ENCODE peak calls at places on chromosomes 12 and 14, in seven cellular contexts. One of them, this sample, is unnamed.

GRCh38 chr14:55136241-55136640 is 7.2 kb downstream of the LGALS3 start:
- DNase-seq in left cardiac atrium: no peak
- DNase-seq in skeletal muscle cell: no peak
- DNase-seq in GM13977: no peak
- DNase-seq in endothelial cell: no peak
- DNase-seq in NCI-H2029: no peak
- DNase-seq in CD8-positive, alpha-beta memory T cell: no peak
- DNase-seq in this sample: no peak

GRCh38 chr14:72619881-72620280 is 274.0 kb downstream of the DPF3 start:
- DNase-seq in left cardiac atrium: no peak
- DNase-seq in skeletal muscle cell: no peak
- DNase-seq in GM13977: no peak
- DNase-seq in endothelial cell: no peak
- DNase-seq in NCI-H2029: no peak
- DNase-seq in CD8-positive, alpha-beta memory T cell: no peak
- DNase-seq in this sample: no peak

GRCh38 chr14:75127903-75128595 is 1.2 kb upstream of the NEK9 start:
- DNase-seq in left cardiac atrium: no peak
- DNase-seq in skeletal muscle cell: no peak
- DNase-seq in GM13977: no peak
- DNase-seq in endothelial cell: no peak
- DNase-seq in NCI-H2029: no peak
- DNase-seq in CD8-positive, alpha-beta memory T cell: no peak
- DNase-seq in this sample: no peak

GRCh38 chr12:104465379-104465778 is 8.6 kb downstream of the CHST11 start:
- DNase-seq in left cardiac atrium: no peak
- DNase-seq in skeletal muscle cell: no peak
- DNase-seq in GM13977: no peak
- DNase-seq in endothelial cell: no peak
- DNase-seq in NCI-H2029: no peak
- DNase-seq in CD8-positive, alpha-beta memory T cell: no peak
- DNase-seq in this sample: no peak

GRCh38 chr12:126163984-126164383 is 1098.7 kb downstream of the AACS start:
- DNase-seq in left cardiac atrium: no peak
- DNase-seq in skeletal muscle cell: no peak
- DNase-seq in GM13977: no peak
- DNase-seq in endothelial cell: no peak
- DNase-seq in NCI-H2029: peak
- DNase-seq in CD8-positive, alpha-beta memory T cell: no peak
- DNase-seq in this sample: no peak

GRCh38 chr14:93122820-93123219 is 7.1 kb upstream of the ITPK1 start:
- DNase-seq in left cardiac atrium: no peak
- DNase-seq in skeletal muscle cell: no peak
- DNase-seq in GM13977: no peak
- DNase-seq in endothelial cell: no peak
- DNase-seq in NCI-H2029: no peak
- DNase-seq in CD8-positive, alpha-beta memory T cell: no peak
- DNase-seq in this sample: no peak

GRCh38 chr12:74646831-74647230 is 109.2 kb downstream of the ATXN7L3B start:
- DNase-seq in left cardiac atrium: no peak
- DNase-seq in skeletal muscle cell: no peak
- DNase-seq in GM13977: no peak
- DNase-seq in endothelial cell: no peak
- DNase-seq in NCI-H2029: peak
- DNase-seq in CD8-positive, alpha-beta memory T cell: no peak
- DNase-seq in this sample: no peak

GRCh38 chr12:16606201-16606849 is 363 bp upstream of the LMO3 start:
- DNase-seq in left cardiac atrium: peak
- DNase-seq in skeletal muscle cell: no peak
- DNase-seq in GM13977: no peak
- DNase-seq in endothelial cell: no peak
- DNase-seq in NCI-H2029: peak
- DNase-seq in CD8-positive, alpha-beta memory T cell: no peak
- DNase-seq in this sample: no peak

GRCh38 chr12:64814432-64814831 is 10.0 kb upstream of the TBC1D30 start:
- DNase-seq in left cardiac atrium: no peak
- DNase-seq in skeletal muscle cell: no peak
- DNase-seq in GM13977: no peak
- DNase-seq in endothelial cell: no peak
- DNase-seq in NCI-H2029: peak
- DNase-seq in CD8-positive, alpha-beta memory T cell: no peak
- DNase-seq in this sample: no peak

GRCh38 chr12:6534914-6535696 is 788 bp downstream of the GAPDH start:
- DNase-seq in left cardiac atrium: peak
- DNase-seq in skeletal muscle cell: no peak
- DNase-seq in GM13977: peak
- DNase-seq in endothelial cell: peak
- DNase-seq in NCI-H2029: peak
- DNase-seq in CD8-positive, alpha-beta memory T cell: peak
- DNase-seq in this sample: peak

GRCh38 chr14:60485600-60486251 is at the start of gene C14orf39:
- DNase-seq in left cardiac atrium: no peak
- DNase-seq in skeletal muscle cell: peak
- DNase-seq in GM13977: peak
- DNase-seq in endothelial cell: peak
- DNase-seq in NCI-H2029: no peak
- DNase-seq in CD8-positive, alpha-beta memory T cell: no peak
- DNase-seq in this sample: no peak

GRCh38 chr12:68613209-68613904 is 2.7 kb downstream of the RAP1B start:
- DNase-seq in left cardiac atrium: no peak
- DNase-seq in skeletal muscle cell: no peak
- DNase-seq in GM13977: no peak
- DNase-seq in endothelial cell: no peak
- DNase-seq in NCI-H2029: no peak
- DNase-seq in CD8-positive, alpha-beta memory T cell: peak
- DNase-seq in this sample: peak

GRCh38 chr14:77691259-77691658 is 16.6 kb downstream of the ALKBH1 start:
- DNase-seq in left cardiac atrium: peak
- DNase-seq in skeletal muscle cell: no peak
- DNase-seq in GM13977: no peak
- DNase-seq in endothelial cell: no peak
- DNase-seq in NCI-H2029: no peak
- DNase-seq in CD8-positive, alpha-beta memory T cell: no peak
- DNase-seq in this sample: no peak

GRCh38 chr14:78088941-78089340 is 81.2 kb upstream of the NRXN3 start:
- DNase-seq in left cardiac atrium: no peak
- DNase-seq in skeletal muscle cell: no peak
- DNase-seq in GM13977: no peak
- DNase-seq in endothelial cell: no peak
- DNase-seq in NCI-H2029: peak
- DNase-seq in CD8-positive, alpha-beta memory T cell: no peak
- DNase-seq in this sample: no peak

GRCh38 chr12:752673-753400 is 458 bp downstream of the WNK1 start:
- DNase-seq in left cardiac atrium: peak
- DNase-seq in skeletal muscle cell: no peak
- DNase-seq in GM13977: peak
- DNase-seq in endothelial cell: peak
- DNase-seq in NCI-H2029: no peak
- DNase-seq in CD8-positive, alpha-beta memory T cell: peak
- DNase-seq in this sample: peak

GRCh38 chr12:109553929-109554500 is 19.3 kb downstream of the MMAB start:
- DNase-seq in left cardiac atrium: no peak
- DNase-seq in skeletal muscle cell: no peak
- DNase-seq in GM13977: no peak
- DNase-seq in endothelial cell: no peak
- DNase-seq in NCI-H2029: no peak
- DNase-seq in CD8-positive, alpha-beta memory T cell: no peak
- DNase-seq in this sample: no peak